ENCODE peak calls at places on chromosomes 16 and 17, in five cellular contexts. M is H9, K is neuronal stem cell, G is H1, R is mesenchymal stem cell. P is an unnamed sample.

GRCh38 chr16:85901760-85902365 is 2.9 kb downstream of the IRF8 start:
- DNase-seq in M (no peak), K (no peak), G (no peak), R (no peak), P (no peak)

GRCh38 chr16:72202014-72202413 is 30.1 kb upstream of the PMFBP1 start:
- DNase-seq in M (no peak), K (no peak), G (no peak), R (no peak), P (no peak)

GRCh38 chr16:15856901-15857778 is at the start of gene MYH11:
- DNase-seq in M (peak; percentile 73), K (peak; percentile 29), G (peak; percentile 72), R (peak; percentile 13), P (no peak)

GRCh38 chr16:56919099-56919800 is 12.7 kb upstream of the HERPUD1 start:
- DNase-seq in M (no peak), K (no peak), G (no peak), R (no peak), P (peak; percentile 98)

GRCh38 chr16:77374384-77374783 is 60.5 kb downstream of the ADAMTS18 start:
- DNase-seq in M (no peak), K (no peak), G (no peak), R (no peak), P (peak; percentile 8)

GRCh38 chr17:31517524-31517923 is 126.0 kb downstream of the RAB11FIP4 start:
- DNase-seq in M (peak; percentile 82), K (no peak), G (peak; percentile 73), R (no peak), P (no peak)

GRCh38 chr17:62916684-62917571 is 49.1 kb upstream of the TANC2 start:
- DNase-seq in M (no peak), K (no peak), G (no peak), R (peak; percentile 9), P (peak; percentile 23)

GRCh38 chr16:12320298-12320706 is 343.8 kb downstream of the SNX29 start:
- DNase-seq in M (no peak), K (no peak), G (no peak), R (peak; percentile 64), P (no peak)

GRCh38 chr17:56292628-56293027 is 139.4 kb downstream of the ANKFN1 start:
- DNase-seq in M (no peak), K (no peak), G (no peak), R (no peak), P (no peak)

GRCh38 chr17:1644493-1645206 is 882 bp downstream of the SCARF1 start:
- DNase-seq in M (no peak), K (no peak), G (no peak), R (peak; percentile 69), P (no peak)

GRCh38 chr17:63445571-63446217 is 412 bp downstream of the CYB561 start:
- DNase-seq in M (peak; percentile 91), K (no peak), G (peak; percentile 92), R (peak; percentile 66), P (peak; percentile 65)

GRCh38 chr16:3992297-3993051 is 112.0 kb upstream of the CREBBP start:
- DNase-seq in M (peak; percentile 84), K (no peak), G (no peak), R (no peak), P (no peak)

GRCh38 chr16:16138034-16138635 is 85.2 kb downstream of the ABCC6 start:
- DNase-seq in M (no peak), K (no peak), G (no peak), R (no peak), P (no peak)

GRCh38 chr17:41429667-41430066 is 5.3 kb upstream of the KRT37 start:
- DNase-seq in M (no peak), K (no peak), G (no peak), R (no peak), P (no peak)

GRCh38 chr17:48299760-48300159 is 130.3 kb downstream of the SKAP1 start:
- DNase-seq in M (no peak), K (no peak), G (no peak), R (no peak), P (no peak)

GRCh38 chr17:31722251-31723056 is 136.6 kb downstream of the COPRS start:
- DNase-seq in M (no peak), K (no peak), G (peak; percentile 34), R (peak; percentile 88), P (no peak)

GRCh38 chr17:71740866-71741265 is 380.0 kb upstream of the SOX9 start:
- DNase-seq in M (no peak), K (no peak), G (no peak), R (no peak), P (no peak)

GRCh38 chr17:67092291-67092690 is 47.9 kb downstream of the CACNG1 start:
- DNase-seq in M (no peak), K (no peak), G (no peak), R (no peak), P (no peak)

GRCh38 chr17:17305282-17305801 is 2.2 kb downstream of the NT5M start:
- DNase-seq in M (no peak), K (no peak), G (no peak), R (peak; percentile 50), P (no peak)

GRCh38 chr16:60013076-60013475 is 1279.0 kb upstream of the GOT2 start:
- DNase-seq in M (no peak), K (no peak), G (no peak), R (no peak), P (no peak)

GRCh38 chr16:86396318-86396882 is 113.9 kb upstream of the FOXF1 start:
- DNase-seq in M (no peak), K (no peak), G (no peak), R (peak; percentile 97), P (no peak)

GRCh38 chr17:79655672-79656290 is 44.9 kb upstream of the RBFOX3 start:
- DNase-seq in M (peak; percentile 22), K (no peak), G (peak; percentile 22), R (no peak), P (no peak)

GRCh38 chr16:53465606-53466290 is 31.5 kb downstream of the RBL2 start:
- DNase-seq in M (no peak), K (no peak), G (no peak), R (peak; percentile 49), P (no peak)

GRCh38 chr16:12925026-12925425 is 23.6 kb downstream of the SHISA9 start:
- DNase-seq in M (no peak), K (no peak), G (no peak), R (no peak), P (no peak)

GRCh38 chr16:30582611-30583340 is 2.7 kb downstream of the ZNF785 start:
- DNase-seq in M (peak; percentile 35), K (no peak), G (no peak), R (no peak), P (no peak)

GRCh38 chr17:65523411-65523810 is 38.0 kb downstream of the AXIN2 start:
- DNase-seq in M (no peak), K (no peak), G (no peak), R (no peak), P (no peak)

GRCh38 chr16:78607465-78607864 is 508.0 kb downstream of the WWOX start:
- DNase-seq in M (no peak), K (no peak), G (no peak), R (peak; percentile 88), P (peak; percentile 77)

GRCh38 chr17:59626756-59627155 is 7.1 kb downstream of the CLTC start:
- DNase-seq in M (no peak), K (no peak), G (no peak), R (no peak), P (no peak)

GRCh38 chr16:69610356-69610755 is 44.6 kb downstream of the NFAT5 start:
- DNase-seq in M (no peak), K (peak; percentile 35), G (no peak), R (no peak), P (peak; percentile 58)

GRCh38 chr17:74216505-74216904 is 3.1 kb downstream of the TTYH2 start:
- DNase-seq in M (no peak), K (no peak), G (no peak), R (no peak), P (no peak)

GRCh38 chr17:41455236-41455635 is 11.9 kb downstream of the KRT32 start:
- DNase-seq in M (no peak), K (no peak), G (no peak), R (no peak), P (no peak)

GRCh38 chr16:58419241-58420012 is 27.2 kb downstream of the GINS3 start:
- DNase-seq in M (no peak), K (peak; percentile 36), G (peak; percentile 49), R (no peak), P (no peak)

GRCh38 chr17:81386646-81387234 is 8.5 kb upstream of the BAHCC1 start:
- DNase-seq in M (no peak), K (no peak), G (no peak), R (no peak), P (no peak)
- H2AFZ ChIP-seq in M (no peak overlapping the region), K (peak overlapping the region; percentile 82), G (no peak overlapping the region), R (no peak overlapping the region), P (peak overlapping the region; percentile 85)

DNA sequence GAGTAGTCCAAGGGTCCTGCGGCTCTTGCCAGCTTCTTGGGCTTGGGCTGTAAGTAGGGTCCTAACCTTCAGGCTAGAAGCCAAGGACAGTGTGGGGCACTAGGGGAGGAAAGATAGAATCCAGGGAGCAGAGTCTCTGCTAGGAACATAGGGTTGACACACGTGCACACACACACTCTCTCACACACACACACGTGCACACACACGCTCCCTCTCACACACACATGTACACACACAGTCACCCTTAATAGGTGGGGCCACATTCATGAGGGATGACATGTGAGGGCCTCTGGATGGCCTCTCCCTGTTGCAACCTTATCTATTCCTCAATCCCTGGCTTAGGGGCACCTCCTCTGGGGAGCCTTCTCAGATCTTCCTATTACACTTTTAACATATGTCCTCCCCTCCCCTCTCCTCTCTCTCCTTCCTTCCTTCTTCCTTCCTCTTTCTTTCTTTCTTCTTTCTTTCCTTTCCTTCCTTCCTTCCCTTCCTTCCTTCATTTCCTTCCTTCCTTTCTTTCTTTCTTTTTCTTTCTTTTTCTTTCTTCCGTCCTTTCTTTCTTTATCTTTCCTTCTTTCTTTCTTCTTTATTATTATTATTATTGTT is 3.1 kb downstream of the EPX start:
- DNase-seq in M (no peak), K (no peak), G (no peak), R (no peak), P (no peak)
- H2BK12ac ChIP-seq in M (no peak overlapping the region), K (no peak overlapping the region), G (no peak overlapping the region), R (no peak overlapping the region), P (no peak overlapping the region)

GRCh38 chr17:82948081-82948511 is 108.3 kb upstream of the ZNF750 start:
- DNase-seq in M (no peak), K (no peak), G (no peak), R (no peak), P (no peak)
- H3K9me3 ChIP-seq in M (peaks cover 88% of the 10 kb centered on the region), K (peaks cover 69% of the 10 kb centered on the region), G (peaks cover 88% of the 10 kb centered on the region), R (peaks cover 76% of the 10 kb centered on the region), P (peaks cover 51% of the 10 kb centered on the region)

DNA sequence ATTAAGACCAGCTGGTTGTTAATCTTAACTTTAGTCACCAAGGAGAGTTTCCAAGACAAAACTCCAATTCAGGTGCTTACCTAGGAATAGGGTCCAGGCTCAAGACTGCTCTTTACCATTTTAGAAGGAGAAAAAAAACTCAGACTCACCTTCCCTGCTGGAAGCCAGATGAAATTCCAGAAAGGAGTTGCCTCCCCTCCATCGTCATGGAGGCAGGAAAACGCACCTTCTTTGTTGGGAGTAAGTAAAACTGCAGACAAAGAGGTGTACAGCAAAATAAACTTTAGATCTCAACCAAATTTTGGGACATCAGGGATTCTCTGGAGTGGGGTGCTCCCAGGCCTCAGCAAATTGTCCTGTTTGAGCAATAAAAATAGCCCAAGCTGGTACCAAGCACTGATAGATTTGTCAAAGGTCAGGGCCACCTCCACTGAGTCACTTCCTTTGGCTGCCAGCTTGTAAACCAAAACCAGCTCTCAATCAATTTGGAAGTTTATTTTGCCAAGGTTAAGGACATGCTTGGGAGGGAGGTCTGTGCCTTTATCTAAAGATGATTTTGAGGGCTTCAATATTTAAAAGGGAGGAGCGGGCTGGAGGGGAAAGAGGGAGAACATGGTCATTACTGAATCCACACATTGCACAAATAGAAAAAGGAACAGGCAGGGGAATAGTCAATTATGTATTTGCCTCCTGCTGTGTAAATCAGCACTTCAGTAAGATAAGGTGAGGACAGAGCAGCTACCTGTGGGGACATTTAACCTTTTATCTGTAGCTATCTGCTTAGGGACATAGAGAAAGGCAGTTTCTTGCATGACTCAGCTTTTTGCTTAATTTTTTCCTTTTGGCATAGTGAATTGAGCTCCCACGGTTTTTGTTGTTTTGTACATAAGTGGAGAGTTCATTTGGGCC is 1.5 kb upstream of the ALDH3A2 start:
- DNase-seq in M (peak; percentile 64), K (no peak), G (peak; percentile 46), R (peak; percentile 35), P (peak; percentile 32)
- H2AFZ ChIP-seq in M (no peak overlapping the region), K (peak overlapping the region; percentile 88), G (no peak overlapping the region), R (no peak overlapping the region), P (no peak overlapping the region)